ENCODE peak calls at places on chromosomes 2 and 18, in ten cellular contexts. One of them, this sample, is unnamed.

GRCh38 chr2:27798948-27799645 is 27.6 kb downstream of the MRPL33 start:
- DNase-seq in GM20000: no peak
- DNase-seq in SHP77: no peak
- DNase-seq in CD4-positive, alpha-beta T cell: no peak
- DNase-seq in HEK293T: peak
- DNase-seq in cardiac muscle cell: peak
- DNase-seq in stimulated activated CD8-positive, alpha-beta memory T cell treated with anti-CD3 and anti-CD28 coated beads, Interleukin-2, amount 100 ng/mL, for 48 hours: no peak
- DNase-seq in NCI-H2081: no peak
- DNase-seq in stimulated activated CD4-positive, alpha-beta T cell treated with anti-CD3 and anti-CD28 coated beads, TNF-alpha, amount 100 ng/mL, for 24 hours: no peak
- DNase-seq in globus pallidus: no peak
- DNase-seq in this sample: no peak

GRCh38 chr2:94979406-94980375 is 45.8 kb upstream of the MAL start:
- DNase-seq in GM20000: no peak
- DNase-seq in SHP77: no peak
- DNase-seq in CD4-positive, alpha-beta T cell: no peak
- DNase-seq in HEK293T: no peak
- DNase-seq in cardiac muscle cell: no peak
- DNase-seq in stimulated activated CD8-positive, alpha-beta memory T cell treated with anti-CD3 and anti-CD28 coated beads, Interleukin-2, amount 100 ng/mL, for 48 hours: no peak
- DNase-seq in NCI-H2081: no peak
- DNase-seq in stimulated activated CD4-positive, alpha-beta T cell treated with anti-CD3 and anti-CD28 coated beads, TNF-alpha, amount 100 ng/mL, for 24 hours: no peak
- DNase-seq in globus pallidus: no peak
- DNase-seq in this sample: no peak

GRCh38 chr2:96108578-96109561 is 7.5 kb downstream of the ADRA2B start:
- DNase-seq in GM20000: no peak
- DNase-seq in SHP77: no peak
- DNase-seq in CD4-positive, alpha-beta T cell: no peak
- DNase-seq in HEK293T: no peak
- DNase-seq in cardiac muscle cell: peak
- DNase-seq in stimulated activated CD8-positive, alpha-beta memory T cell treated with anti-CD3 and anti-CD28 coated beads, Interleukin-2, amount 100 ng/mL, for 48 hours: no peak
- DNase-seq in NCI-H2081: no peak
- DNase-seq in stimulated activated CD4-positive, alpha-beta T cell treated with anti-CD3 and anti-CD28 coated beads, TNF-alpha, amount 100 ng/mL, for 24 hours: no peak
- DNase-seq in globus pallidus: no peak
- DNase-seq in this sample: no peak

GRCh38 chr2:55268907-55269611 is at the start of gene MTIF2:
- DNase-seq in GM20000: peak
- DNase-seq in SHP77: peak
- DNase-seq in CD4-positive, alpha-beta T cell: peak
- DNase-seq in HEK293T: peak
- DNase-seq in cardiac muscle cell: peak
- DNase-seq in stimulated activated CD8-positive, alpha-beta memory T cell treated with anti-CD3 and anti-CD28 coated beads, Interleukin-2, amount 100 ng/mL, for 48 hours: peak
- DNase-seq in NCI-H2081: peak
- DNase-seq in stimulated activated CD4-positive, alpha-beta T cell treated with anti-CD3 and anti-CD28 coated beads, TNF-alpha, amount 100 ng/mL, for 24 hours: peak
- DNase-seq in globus pallidus: peak
- DNase-seq in this sample: peak

GRCh38 chr2:218927411-218927810 is 32.1 kb upstream of the CDK5R2 start:
- DNase-seq in GM20000: no peak
- DNase-seq in SHP77: no peak
- DNase-seq in CD4-positive, alpha-beta T cell: no peak
- DNase-seq in HEK293T: no peak
- DNase-seq in cardiac muscle cell: no peak
- DNase-seq in stimulated activated CD8-positive, alpha-beta memory T cell treated with anti-CD3 and anti-CD28 coated beads, Interleukin-2, amount 100 ng/mL, for 48 hours: no peak
- DNase-seq in NCI-H2081: peak
- DNase-seq in stimulated activated CD4-positive, alpha-beta T cell treated with anti-CD3 and anti-CD28 coated beads, TNF-alpha, amount 100 ng/mL, for 24 hours: no peak
- DNase-seq in globus pallidus: no peak
- DNase-seq in this sample: no peak

GRCh38 chr2:161115605-161116097 is 44.6 kb upstream of the TANK start:
- DNase-seq in GM20000: no peak
- DNase-seq in SHP77: no peak
- DNase-seq in CD4-positive, alpha-beta T cell: no peak
- DNase-seq in HEK293T: no peak
- DNase-seq in cardiac muscle cell: no peak
- DNase-seq in stimulated activated CD8-positive, alpha-beta memory T cell treated with anti-CD3 and anti-CD28 coated beads, Interleukin-2, amount 100 ng/mL, for 48 hours: no peak
- DNase-seq in NCI-H2081: no peak
- DNase-seq in stimulated activated CD4-positive, alpha-beta T cell treated with anti-CD3 and anti-CD28 coated beads, TNF-alpha, amount 100 ng/mL, for 24 hours: no peak
- DNase-seq in globus pallidus: no peak
- DNase-seq in this sample: no peak

GRCh38 chr2:160752475-160753330 is 259.1 kb upstream of the RBMS1 start:
- DNase-seq in GM20000: no peak
- DNase-seq in SHP77: no peak
- DNase-seq in CD4-positive, alpha-beta T cell: no peak
- DNase-seq in HEK293T: no peak
- DNase-seq in cardiac muscle cell: no peak
- DNase-seq in stimulated activated CD8-positive, alpha-beta memory T cell treated with anti-CD3 and anti-CD28 coated beads, Interleukin-2, amount 100 ng/mL, for 48 hours: no peak
- DNase-seq in NCI-H2081: no peak
- DNase-seq in stimulated activated CD4-positive, alpha-beta T cell treated with anti-CD3 and anti-CD28 coated beads, TNF-alpha, amount 100 ng/mL, for 24 hours: no peak
- DNase-seq in globus pallidus: no peak
- DNase-seq in this sample: no peak

GRCh38 chr2:236968101-236968886 is 117.4 kb upstream of the COPS8 start:
- DNase-seq in GM20000: peak
- DNase-seq in SHP77: no peak
- DNase-seq in CD4-positive, alpha-beta T cell: peak
- DNase-seq in HEK293T: no peak
- DNase-seq in cardiac muscle cell: no peak
- DNase-seq in stimulated activated CD8-positive, alpha-beta memory T cell treated with anti-CD3 and anti-CD28 coated beads, Interleukin-2, amount 100 ng/mL, for 48 hours: no peak
- DNase-seq in NCI-H2081: no peak
- DNase-seq in stimulated activated CD4-positive, alpha-beta T cell treated with anti-CD3 and anti-CD28 coated beads, TNF-alpha, amount 100 ng/mL, for 24 hours: no peak
- DNase-seq in globus pallidus: no peak
- DNase-seq in this sample: no peak

GRCh38 chr2:235418918-235419317 is 74.9 kb upstream of the AGAP1 start:
- DNase-seq in GM20000: no peak
- DNase-seq in SHP77: no peak
- DNase-seq in CD4-positive, alpha-beta T cell: no peak
- DNase-seq in HEK293T: no peak
- DNase-seq in cardiac muscle cell: no peak
- DNase-seq in stimulated activated CD8-positive, alpha-beta memory T cell treated with anti-CD3 and anti-CD28 coated beads, Interleukin-2, amount 100 ng/mL, for 48 hours: no peak
- DNase-seq in NCI-H2081: no peak
- DNase-seq in stimulated activated CD4-positive, alpha-beta T cell treated with anti-CD3 and anti-CD28 coated beads, TNF-alpha, amount 100 ng/mL, for 24 hours: no peak
- DNase-seq in globus pallidus: no peak
- DNase-seq in this sample: no peak

GRCh38 chr2:220855296-220855695 is 716.8 kb downstream of the EPHA4 start:
- DNase-seq in GM20000: no peak
- DNase-seq in SHP77: no peak
- DNase-seq in CD4-positive, alpha-beta T cell: no peak
- DNase-seq in HEK293T: no peak
- DNase-seq in cardiac muscle cell: peak
- DNase-seq in stimulated activated CD8-positive, alpha-beta memory T cell treated with anti-CD3 and anti-CD28 coated beads, Interleukin-2, amount 100 ng/mL, for 48 hours: no peak
- DNase-seq in NCI-H2081: no peak
- DNase-seq in stimulated activated CD4-positive, alpha-beta T cell treated with anti-CD3 and anti-CD28 coated beads, TNF-alpha, amount 100 ng/mL, for 24 hours: no peak
- DNase-seq in globus pallidus: no peak
- DNase-seq in this sample: no peak

GRCh38 chr2:71783215-71783614 is 329.9 kb downstream of the DYSF start:
- DNase-seq in GM20000: peak
- DNase-seq in SHP77: no peak
- DNase-seq in CD4-positive, alpha-beta T cell: no peak
- DNase-seq in HEK293T: no peak
- DNase-seq in cardiac muscle cell: no peak
- DNase-seq in stimulated activated CD8-positive, alpha-beta memory T cell treated with anti-CD3 and anti-CD28 coated beads, Interleukin-2, amount 100 ng/mL, for 48 hours: no peak
- DNase-seq in NCI-H2081: no peak
- DNase-seq in stimulated activated CD4-positive, alpha-beta T cell treated with anti-CD3 and anti-CD28 coated beads, TNF-alpha, amount 100 ng/mL, for 24 hours: no peak
- DNase-seq in globus pallidus: no peak
- DNase-seq in this sample: no peak

GRCh38 chr2:209389124-209389523 is 34.7 kb upstream of the MAP2 start:
- DNase-seq in GM20000: no peak
- DNase-seq in SHP77: no peak
- DNase-seq in CD4-positive, alpha-beta T cell: no peak
- DNase-seq in HEK293T: no peak
- DNase-seq in cardiac muscle cell: no peak
- DNase-seq in stimulated activated CD8-positive, alpha-beta memory T cell treated with anti-CD3 and anti-CD28 coated beads, Interleukin-2, amount 100 ng/mL, for 48 hours: no peak
- DNase-seq in NCI-H2081: no peak
- DNase-seq in stimulated activated CD4-positive, alpha-beta T cell treated with anti-CD3 and anti-CD28 coated beads, TNF-alpha, amount 100 ng/mL, for 24 hours: no peak
- DNase-seq in globus pallidus: no peak
- DNase-seq in this sample: no peak

GRCh38 chr18:76266226-76266991 is 228.6 kb downstream of the ZNF516 start:
- DNase-seq in GM20000: no peak
- DNase-seq in SHP77: no peak
- DNase-seq in CD4-positive, alpha-beta T cell: no peak
- DNase-seq in HEK293T: no peak
- DNase-seq in cardiac muscle cell: no peak
- DNase-seq in stimulated activated CD8-positive, alpha-beta memory T cell treated with anti-CD3 and anti-CD28 coated beads, Interleukin-2, amount 100 ng/mL, for 48 hours: no peak
- DNase-seq in NCI-H2081: no peak
- DNase-seq in stimulated activated CD4-positive, alpha-beta T cell treated with anti-CD3 and anti-CD28 coated beads, TNF-alpha, amount 100 ng/mL, for 24 hours: no peak
- DNase-seq in globus pallidus: no peak
- DNase-seq in this sample: no peak

GRCh38 chr2:208266641-208267335 is 733 bp downstream of the PIKFYVE start:
- DNase-seq in GM20000: no peak
- DNase-seq in SHP77: no peak
- DNase-seq in CD4-positive, alpha-beta T cell: no peak
- DNase-seq in HEK293T: no peak
- DNase-seq in cardiac muscle cell: no peak
- DNase-seq in stimulated activated CD8-positive, alpha-beta memory T cell treated with anti-CD3 and anti-CD28 coated beads, Interleukin-2, amount 100 ng/mL, for 48 hours: no peak
- DNase-seq in NCI-H2081: no peak
- DNase-seq in stimulated activated CD4-positive, alpha-beta T cell treated with anti-CD3 and anti-CD28 coated beads, TNF-alpha, amount 100 ng/mL, for 24 hours: no peak
- DNase-seq in globus pallidus: no peak
- DNase-seq in this sample: peak

GRCh38 chr2:173151671-173152398 is 76.2 kb downstream of the MAP3K20 start:
- DNase-seq in GM20000: no peak
- DNase-seq in SHP77: no peak
- DNase-seq in CD4-positive, alpha-beta T cell: no peak
- DNase-seq in HEK293T: no peak
- DNase-seq in cardiac muscle cell: no peak
- DNase-seq in stimulated activated CD8-positive, alpha-beta memory T cell treated with anti-CD3 and anti-CD28 coated beads, Interleukin-2, amount 100 ng/mL, for 48 hours: no peak
- DNase-seq in NCI-H2081: no peak
- DNase-seq in stimulated activated CD4-positive, alpha-beta T cell treated with anti-CD3 and anti-CD28 coated beads, TNF-alpha, amount 100 ng/mL, for 24 hours: no peak
- DNase-seq in globus pallidus: no peak
- DNase-seq in this sample: no peak

GRCh38 chr18:53458944-53459580 is 765.4 kb downstream of the MBD2 start:
- DNase-seq in GM20000: no peak
- DNase-seq in SHP77: no peak
- DNase-seq in CD4-positive, alpha-beta T cell: no peak
- DNase-seq in HEK293T: no peak
- DNase-seq in cardiac muscle cell: no peak
- DNase-seq in stimulated activated CD8-positive, alpha-beta memory T cell treated with anti-CD3 and anti-CD28 coated beads, Interleukin-2, amount 100 ng/mL, for 48 hours: no peak
- DNase-seq in NCI-H2081: peak
- DNase-seq in stimulated activated CD4-positive, alpha-beta T cell treated with anti-CD3 and anti-CD28 coated beads, TNF-alpha, amount 100 ng/mL, for 24 hours: no peak
- DNase-seq in globus pallidus: peak
- DNase-seq in this sample: no peak

GRCh38 chr2:200741468-200742202 is 70.1 kb upstream of the BZW1 start:
- DNase-seq in GM20000: no peak
- DNase-seq in SHP77: no peak
- DNase-seq in CD4-positive, alpha-beta T cell: no peak
- DNase-seq in HEK293T: no peak
- DNase-seq in cardiac muscle cell: no peak
- DNase-seq in stimulated activated CD8-positive, alpha-beta memory T cell treated with anti-CD3 and anti-CD28 coated beads, Interleukin-2, amount 100 ng/mL, for 48 hours: no peak
- DNase-seq in NCI-H2081: no peak
- DNase-seq in stimulated activated CD4-positive, alpha-beta T cell treated with anti-CD3 and anti-CD28 coated beads, TNF-alpha, amount 100 ng/mL, for 24 hours: no peak
- DNase-seq in globus pallidus: no peak
- DNase-seq in this sample: no peak

GRCh38 chr2:98749053-98749450 is 18.1 kb upstream of the MGAT4A start:
- DNase-seq in GM20000: no peak
- DNase-seq in SHP77: no peak
- DNase-seq in CD4-positive, alpha-beta T cell: no peak
- DNase-seq in HEK293T: no peak
- DNase-seq in cardiac muscle cell: peak
- DNase-seq in stimulated activated CD8-positive, alpha-beta memory T cell treated with anti-CD3 and anti-CD28 coated beads, Interleukin-2, amount 100 ng/mL, for 48 hours: no peak
- DNase-seq in NCI-H2081: no peak
- DNase-seq in stimulated activated CD4-positive, alpha-beta T cell treated with anti-CD3 and anti-CD28 coated beads, TNF-alpha, amount 100 ng/mL, for 24 hours: no peak
- DNase-seq in globus pallidus: peak
- DNase-seq in this sample: peak

This sample was measured in OCI-LY7.